ENCODE peak calls at places on chromosomes 5 and 9, in five cellular contexts. One of them, this sample, is unnamed.

GRCh38 chr5:114362197-114362976 is 517 bp downstream of the KCNN2 start:
- DNase-seq in MM.1S: peak; percentile 60
- DNase-seq in AG09309: no peak
- DNase-seq in GM20000: peak; percentile 40
- DNase-seq in SK-N-SH: peak; percentile 48
- DNase-seq in this sample: peak; percentile 3

GRCh38 chr9:21777701-21778100 is 24.7 kb upstream of the MTAP start:
- DNase-seq in SK-N-SH: no peak
- DNase-seq in MM.1S: no peak
- DNase-seq in GM20000: no peak
- DNase-seq in AG09309: peak; percentile 70
- DNase-seq in this sample: no peak

GRCh38 chr5:181188700-181189362 is 16.2 kb downstream of the TRIM7 start:
- DNase-seq in MM.1S: peak; percentile 80
- DNase-seq in SK-N-SH: peak; percentile 47
- DNase-seq in GM20000: peak; percentile 68
- DNase-seq in AG09309: no peak
- DNase-seq in this sample: peak; percentile 89

GRCh38 chr5:131944700-131945550 is 538 bp downstream of the MEIKIN start:
- DNase-seq in AG09309: no peak
- DNase-seq in MM.1S: no peak
- DNase-seq in SK-N-SH: no peak
- DNase-seq in GM20000: no peak
- DNase-seq in this sample: no peak

GRCh38 chr9:124697326-124698200 is 73.5 kb downstream of the NR6A1 start:
- DNase-seq in MM.1S: no peak
- DNase-seq in SK-N-SH: peak; percentile 12
- DNase-seq in GM20000: no peak
- DNase-seq in AG09309: no peak
- DNase-seq in this sample: no peak

GRCh38 chr5:36392186-36392585 is 90.5 kb upstream of the RANBP3L start:
- DNase-seq in AG09309: no peak
- DNase-seq in MM.1S: no peak
- DNase-seq in GM20000: no peak
- DNase-seq in SK-N-SH: no peak
- DNase-seq in this sample: no peak

GRCh38 chr9:133103183-133103986 is 17.7 kb downstream of the RALGDS start:
- DNase-seq in AG09309: no peak
- DNase-seq in SK-N-SH: peak; percentile 93
- DNase-seq in GM20000: peak; percentile 83
- DNase-seq in MM.1S: peak; percentile 46
- DNase-seq in this sample: peak; percentile 56

GRCh38 chr9:124077915-124078572 is 66.5 kb downstream of the LHX2 start:
- DNase-seq in AG09309: no peak
- DNase-seq in SK-N-SH: no peak
- DNase-seq in GM20000: no peak
- DNase-seq in MM.1S: no peak
- DNase-seq in this sample: no peak

GRCh38 chr5:132190161-132190817 is 37.4 kb downstream of the P4HA2 start:
- DNase-seq in AG09309: peak; percentile 52
- DNase-seq in GM20000: peak; percentile 55
- DNase-seq in MM.1S: peak; percentile 81
- DNase-seq in SK-N-SH: peak; percentile 87
- DNase-seq in this sample: peak; percentile 68

GRCh38 chr9:107439991-107440456 is 49.5 kb downstream of the KLF4 start:
- DNase-seq in SK-N-SH: no peak
- DNase-seq in MM.1S: no peak
- DNase-seq in GM20000: no peak
- DNase-seq in AG09309: no peak
- DNase-seq in this sample: no peak

GRCh38 chr5:64939772-64940510 is 171.2 kb downstream of the CWC27 start:
- DNase-seq in GM20000: no peak
- DNase-seq in AG09309: no peak
- DNase-seq in MM.1S: no peak
- DNase-seq in SK-N-SH: no peak
- DNase-seq in this sample: no peak

GRCh38 chr9:88537743-88538055 is 2.7 kb downstream of the NXNL2 start:
- DNase-seq in GM20000: no peak
- DNase-seq in SK-N-SH: peak; percentile 50
- DNase-seq in AG09309: peak; percentile 84
- DNase-seq in MM.1S: peak; percentile 18
- DNase-seq in this sample: peak; percentile 39

GRCh38 chr9:121963542-121963995 is 129.5 kb downstream of the TTLL11 start:
- DNase-seq in GM20000: no peak
- DNase-seq in MM.1S: no peak
- DNase-seq in SK-N-SH: no peak
- DNase-seq in AG09309: no peak
- DNase-seq in this sample: no peak

GRCh38 chr5:150077060-150077459 is 9.3 kb downstream of the CSF1R start:
- DNase-seq in GM20000: peak; percentile 3
- DNase-seq in AG09309: no peak
- DNase-seq in SK-N-SH: peak; percentile 2
- DNase-seq in MM.1S: no peak
- DNase-seq in this sample: no peak

GRCh38 chr5:86971034-86971511 is 296.6 kb upstream of the RASA1 start:
- DNase-seq in SK-N-SH: no peak
- DNase-seq in MM.1S: peak; percentile 47
- DNase-seq in AG09309: no peak
- DNase-seq in GM20000: peak; percentile 12
- DNase-seq in this sample: peak; percentile 43

GRCh38 chr9:106877345-106877744 is 14.4 kb downstream of the ZNF462 start:
- DNase-seq in SK-N-SH: no peak
- DNase-seq in GM20000: no peak
- DNase-seq in AG09309: no peak
- DNase-seq in MM.1S: no peak
- DNase-seq in this sample: no peak

GRCh38 chr9:34809504-34810186 is 99.7 kb upstream of the CCL21 start:
- DNase-seq in GM20000: peak; percentile 39
- DNase-seq in MM.1S: no peak
- DNase-seq in SK-N-SH: peak; percentile 78
- DNase-seq in AG09309: no peak
- DNase-seq in this sample: no peak

GRCh38 chr5:180157866-180158265 is 51.1 kb downstream of the RASGEF1C start:
- DNase-seq in GM20000: no peak
- DNase-seq in MM.1S: no peak
- DNase-seq in AG09309: no peak
- DNase-seq in SK-N-SH: no peak
- DNase-seq in this sample: no peak

GRCh38 chr9:127166651-127167524 is 44.5 kb upstream of the ANGPTL2 start:
- DNase-seq in SK-N-SH: no peak
- DNase-seq in AG09309: no peak
- DNase-seq in MM.1S: peak; percentile 62
- DNase-seq in GM20000: peak; percentile 74
- DNase-seq in this sample: peak; percentile 96

GRCh38 chr5:156678484-156678883 is 171.6 kb upstream of the PPP1R2B start:
- DNase-seq in MM.1S: no peak
- DNase-seq in GM20000: no peak
- DNase-seq in AG09309: no peak
- DNase-seq in SK-N-SH: no peak
- DNase-seq in this sample: no peak

GRCh38 chr9:101419863-101420262 is 15.7 kb downstream of the ALDOB start:
- DNase-seq in SK-N-SH: no peak
- DNase-seq in AG09309: no peak
- DNase-seq in GM20000: no peak
- DNase-seq in MM.1S: no peak
- DNase-seq in this sample: no peak

GRCh38 chr5:174837919-174838902 is 113.8 kb downstream of the MSX2 start:
- DNase-seq in GM20000: no peak
- DNase-seq in SK-N-SH: peak; percentile 17
- DNase-seq in MM.1S: no peak
- DNase-seq in AG09309: peak; percentile 100
- DNase-seq in this sample: no peak

GRCh38 chr5:121189569-121190305 is 661.9 kb upstream of the FTMT start:
- DNase-seq in SK-N-SH: peak; percentile 6
- DNase-seq in MM.1S: no peak
- DNase-seq in AG09309: no peak
- DNase-seq in GM20000: no peak
- DNase-seq in this sample: no peak

GRCh38 chr9:135989722-135990467 is 28.7 kb upstream of the UBAC1 start:
- DNase-seq in SK-N-SH: no peak
- DNase-seq in AG09309: no peak
- DNase-seq in GM20000: no peak
- DNase-seq in MM.1S: no peak
- DNase-seq in this sample: no peak

GRCh38 chr9:87567047-87567446 is 69.4 kb downstream of the DAPK1 start:
- DNase-seq in SK-N-SH: peak; percentile 74
- DNase-seq in MM.1S: no peak
- DNase-seq in GM20000: no peak
- DNase-seq in AG09309: no peak
- DNase-seq in this sample: no peak

GRCh38 chr9:130101963-130102362 is 48.3 kb downstream of the GPR107 start:
- DNase-seq in SK-N-SH: no peak
- DNase-seq in AG09309: no peak
- DNase-seq in GM20000: no peak
- DNase-seq in MM.1S: no peak
- DNase-seq in this sample: no peak

GRCh38 chr5:159928122-159928960 is 12.1 kb downstream of the ADRA1B start:
- DNase-seq in AG09309: peak; percentile 52
- DNase-seq in MM.1S: no peak
- DNase-seq in SK-N-SH: no peak
- DNase-seq in GM20000: no peak
- DNase-seq in this sample: no peak

GRCh38 chr9:78001946-78002731 is 29.5 kb downstream of the GNAQ start:
- DNase-seq in AG09309: no peak
- DNase-seq in MM.1S: no peak
- DNase-seq in SK-N-SH: no peak
- DNase-seq in GM20000: no peak
- DNase-seq in this sample: no peak

GRCh38 chr9:78003730-78004129 is 27.9 kb downstream of the GNAQ start:
- DNase-seq in SK-N-SH: no peak
- DNase-seq in AG09309: no peak
- DNase-seq in MM.1S: no peak
- DNase-seq in GM20000: no peak
- DNase-seq in this sample: no peak

GRCh38 chr9:78005231-78006002 is 26.2 kb downstream of the GNAQ start:
- DNase-seq in AG09309: no peak
- DNase-seq in SK-N-SH: no peak
- DNase-seq in GM20000: no peak
- DNase-seq in MM.1S: no peak
- DNase-seq in this sample: no peak

GRCh38 chr9:78006734-78007133 is 24.9 kb downstream of the GNAQ start:
- DNase-seq in AG09309: no peak
- DNase-seq in GM20000: no peak
- DNase-seq in SK-N-SH: no peak
- DNase-seq in MM.1S: no peak
- DNase-seq in this sample: no peak

GRCh38 chr9:78004478-78005229 is 27.0 kb downstream of the GNAQ start:
- DNase-seq in MM.1S: no peak
- DNase-seq in AG09309: no peak
- DNase-seq in SK-N-SH: no peak
- DNase-seq in GM20000: no peak
- DNase-seq in this sample: no peak
- TF ChIP-seq CTCF in MM.1S: peak; percentile 32
- TF ChIP-seq CTCF in AG09309: peak; percentile 2
- TF ChIP-seq CTCF in SK-N-SH: peak; percentile 51
- TF ChIP-seq CTCF in GM20000: no peak
- TF ChIP-seq CTCF in this sample: peak; percentile 18

DNA sequence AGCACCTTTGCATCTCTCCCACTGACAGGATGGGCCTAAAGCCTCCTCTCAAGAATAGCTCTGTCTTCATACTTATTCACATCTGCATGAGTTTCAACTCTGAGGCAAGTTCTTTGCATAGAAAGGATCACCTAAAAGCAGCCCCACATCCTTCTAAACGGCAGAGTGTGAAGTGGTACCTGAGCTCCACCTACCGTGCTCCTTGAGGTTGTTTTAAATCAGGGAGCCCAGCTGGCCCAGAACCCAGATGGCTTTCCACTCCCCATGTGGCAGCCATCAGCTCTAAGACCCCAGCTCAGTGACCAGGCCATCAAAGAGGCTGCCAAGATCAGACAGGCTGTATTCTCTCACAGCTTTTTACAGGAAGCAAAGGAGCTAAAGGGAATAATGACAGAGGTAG is 299.3 kb downstream of the RASEF start:
- DNase-seq in GM20000: no peak
- DNase-seq in AG09309: no peak
- DNase-seq in SK-N-SH: peak; percentile 35
- DNase-seq in MM.1S: no peak
- DNase-seq in this sample: peak; percentile 5
- TF ChIP-seq CTCF in GM20000: no peak
- TF ChIP-seq CTCF in AG09309: no peak
- TF ChIP-seq CTCF in SK-N-SH: no peak
- TF ChIP-seq CTCF in MM.1S: no peak
- TF ChIP-seq CTCF in this sample: no peak

GRCh38 chr9:99819484-99820329 is 2.0 kb upstream of the NR4A3 start:
- DNase-seq in SK-N-SH: peak; percentile 93
- DNase-seq in MM.1S: peak; percentile 92
- DNase-seq in GM20000: peak; percentile 95
- DNase-seq in AG09309: peak; percentile 77
- DNase-seq in this sample: peak; percentile 95
- TF ChIP-seq CTCF in SK-N-SH: peak; percentile 25
- TF ChIP-seq CTCF in MM.1S: no peak
- TF ChIP-seq CTCF in GM20000: no peak
- TF ChIP-seq CTCF in AG09309: peak; percentile 23
- TF ChIP-seq CTCF in this sample: no peak

GRCh38 chr9:38673399-38673798 is 46.5 kb downstream of the FAM240B start:
- DNase-seq in SK-N-SH: no peak
- DNase-seq in GM20000: no peak
- DNase-seq in MM.1S: no peak
- DNase-seq in AG09309: no peak
- DNase-seq in this sample: no peak

GRCh38 chr9:38668791-38669466 is 48.5 kb upstream of the ANKRD18A start:
- DNase-seq in MM.1S: no peak
- DNase-seq in AG09309: no peak
- DNase-seq in GM20000: no peak
- DNase-seq in SK-N-SH: no peak
- DNase-seq in this sample: no peak

GRCh38 chr9:38670542-38671371 is 49.2 kb downstream of the FAM240B start:
- DNase-seq in SK-N-SH: no peak
- DNase-seq in GM20000: no peak
- DNase-seq in AG09309: no peak
- DNase-seq in MM.1S: no peak
- DNase-seq in this sample: peak; percentile 26

GRCh38 chr9:38671748-38672147 is 48.2 kb downstream of the FAM240B start:
- DNase-seq in AG09309: no peak
- DNase-seq in GM20000: no peak
- DNase-seq in MM.1S: no peak
- DNase-seq in SK-N-SH: no peak
- DNase-seq in this sample: peak; percentile 83

DNA sequence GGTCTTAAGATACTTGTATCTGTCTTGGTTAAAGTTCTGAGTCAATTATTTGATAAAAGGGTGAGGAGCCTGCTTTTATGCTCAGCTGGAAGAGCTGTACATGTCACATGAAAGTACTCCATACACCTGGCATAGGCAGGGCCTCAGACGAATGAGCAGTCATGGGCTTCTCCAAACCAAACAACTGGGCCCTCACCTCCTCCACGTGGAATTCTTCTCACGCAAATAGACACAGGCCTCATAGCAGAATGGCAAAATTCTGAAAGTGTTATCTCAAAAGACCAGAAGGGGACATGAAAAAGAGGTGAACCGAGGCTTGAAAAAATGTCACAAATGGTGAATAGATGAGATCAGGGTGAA is 48.6 kb downstream of the FAM240B start:
- DNase-seq in GM20000: no peak
- DNase-seq in MM.1S: no peak
- DNase-seq in AG09309: no peak
- DNase-seq in SK-N-SH: no peak
- DNase-seq in this sample: peak; percentile 33
- TF ChIP-seq CTCF in GM20000: no peak
- TF ChIP-seq CTCF in MM.1S: no peak
- TF ChIP-seq CTCF in AG09309: no peak
- TF ChIP-seq CTCF in SK-N-SH: no peak
- TF ChIP-seq CTCF in this sample: no peak

GRCh38 chr9:91241909-91242308 is 119.8 kb downstream of the AUH start:
- DNase-seq in GM20000: no peak
- DNase-seq in AG09309: no peak
- DNase-seq in SK-N-SH: no peak
- DNase-seq in MM.1S: no peak
- DNase-seq in this sample: no peak
- TF ChIP-seq CTCF in GM20000: no peak
- TF ChIP-seq CTCF in AG09309: no peak
- TF ChIP-seq CTCF in SK-N-SH: no peak
- TF ChIP-seq CTCF in MM.1S: no peak
- TF ChIP-seq CTCF in this sample: no peak